ENCODE peak calls at places on chromosomes 1 and 21, in nine cellular contexts. L, R, G, N, Y, V, C, M and D are unnamed samples.

GRCh38 chr1:171655215-171656116 is 3.0 kb upstream of the MYOC start:
- DNase-seq in L (peak), R (peak), G (peak), N (peak), Y (peak), V (peak), C (no peak), M (no peak), D (peak)

GRCh38 chr1:5771788-5772187 is 220.4 kb downstream of the NPHP4 start:
- DNase-seq in L (no peak), R (no peak), G (no peak), N (no peak), Y (no peak), V (no peak), C (no peak), M (no peak), D (no peak)

GRCh38 chr1:224745924-224746323 is 129.8 kb downstream of the CNIH3 start:
- DNase-seq in L (no peak), R (no peak), G (no peak), N (no peak), Y (no peak), V (no peak), C (no peak), M (no peak), D (no peak)

GRCh38 chr1:39082140-39082799 is 56.1 kb downstream of the NDUFS5 start:
- DNase-seq in L (no peak), R (no peak), G (no peak), N (no peak), Y (no peak), V (no peak), C (no peak), M (no peak), D (no peak)

GRCh38 chr1:207181838-207182237 is 77.8 kb downstream of the C4BPA start:
- DNase-seq in L (no peak), R (peak), G (no peak), N (no peak), Y (no peak), V (no peak), C (no peak), M (no peak), D (no peak)

GRCh38 chr1:100700586-100700985 is 19.0 kb upstream of the VCAM1 start:
- DNase-seq in L (no peak), R (no peak), G (no peak), N (peak), Y (no peak), V (no peak), C (no peak), M (no peak), D (no peak)

GRCh38 chr1:153790282-153790995 is 15.2 kb downstream of the SLC27A3 start:
- DNase-seq in L (peak), R (peak), G (no peak), N (peak), Y (peak), V (peak), C (no peak), M (no peak), D (no peak)

GRCh38 chr1:159089184-159089791 is 12.7 kb upstream of the AIM2 start:
- DNase-seq in L (no peak), R (no peak), G (no peak), N (no peak), Y (no peak), V (no peak), C (no peak), M (no peak), D (no peak)

GRCh38 chr1:8974551-8974950 is 28.9 kb downstream of the CA6 start:
- DNase-seq in L (no peak), R (no peak), G (no peak), N (no peak), Y (no peak), V (no peak), C (no peak), M (no peak), D (no peak)

GRCh38 chr1:172380441-172381244 is 39.8 kb upstream of the C1orf105 start:
- DNase-seq in L (no peak), R (peak), G (no peak), N (peak), Y (no peak), V (no peak), C (no peak), M (no peak), D (peak)

GRCh38 chr1:170166518-170167180 is 20.9 kb downstream of the NTMT2 start:
- DNase-seq in L (no peak), R (no peak), G (no peak), N (no peak), Y (no peak), V (no peak), C (no peak), M (no peak), D (no peak)

GRCh38 chr21:38254970-38255369 is 1.8 kb upstream of the KCNJ15 start:
- DNase-seq in L (no peak), R (no peak), G (no peak), N (no peak), Y (no peak), V (no peak), C (no peak), M (no peak), D (no peak)

GRCh38 chr1:75797273-75797588 is 549 bp downstream of the MSH4 start:
- DNase-seq in L (no peak), R (no peak), G (no peak), N (peak), Y (no peak), V (no peak), C (no peak), M (no peak), D (no peak)

GRCh38 chr1:201312298-201312697 is 29.0 kb downstream of the PKP1 start:
- DNase-seq in L (no peak), R (no peak), G (no peak), N (no peak), Y (no peak), V (no peak), C (no peak), M (no peak), D (no peak)

GRCh38 chr1:244341455-244342450 is 110.0 kb downstream of the ADSS2 start:
- DNase-seq in L (no peak), R (peak), G (no peak), N (peak), Y (peak), V (no peak), C (no peak), M (no peak), D (no peak)

GRCh38 chr1:89987170-89987819 is 7.6 kb upstream of the ZNF326 start:
- DNase-seq in L (peak), R (peak), G (no peak), N (peak), Y (peak), V (no peak), C (no peak), M (no peak), D (no peak)

GRCh38 chr1:74731399-74732052 is 1.3 kb downstream of the CRYZ start:
- DNase-seq in L (no peak), R (no peak), G (no peak), N (peak), Y (peak), V (no peak), C (no peak), M (no peak), D (no peak)

GRCh38 chr1:163796394-163796821 is 474.7 kb downstream of the NUF2 start:
- DNase-seq in L (no peak), R (no peak), G (no peak), N (peak), Y (peak), V (no peak), C (no peak), M (no peak), D (no peak)

GRCh38 chr1:223811634-223812101 is 34.1 kb downstream of the TP53BP2 start:
- DNase-seq in L (no peak), R (peak), G (no peak), N (peak), Y (no peak), V (no peak), C (no peak), M (no peak), D (no peak)

GRCh38 chr21:26365849-26366248 is 195.3 kb upstream of the APP start:
- DNase-seq in L (no peak), R (no peak), G (no peak), N (no peak), Y (no peak), V (no peak), C (no peak), M (no peak), D (no peak)

GRCh38 chr1:58818075-58818474 is 34.2 kb upstream of the JUN start:
- DNase-seq in L (no peak), R (peak), G (no peak), N (peak), Y (no peak), V (no peak), C (no peak), M (no peak), D (no peak)

GRCh38 chr1:55146781-55147180 is 68.4 kb downstream of the USP24 start:
- DNase-seq in L (no peak), R (peak), G (no peak), N (no peak), Y (no peak), V (no peak), C (no peak), M (no peak), D (no peak)

GRCh38 chr1:79603862-79604261 is 597.3 kb upstream of the ADGRL4 start:
- DNase-seq in L (no peak), R (peak), G (no peak), N (peak), Y (peak), V (no peak), C (no peak), M (no peak), D (no peak)

GRCh38 chr21:32378956-32379355 is 13.9 kb downstream of the URB1 start:
- DNase-seq in L (no peak), R (no peak), G (no peak), N (no peak), Y (no peak), V (peak), C (no peak), M (no peak), D (peak)

GRCh38 chr1:244077473-244078220 is 26.6 kb downstream of the ZBTB18 start:
- DNase-seq in L (no peak), R (no peak), G (no peak), N (peak), Y (no peak), V (no peak), C (no peak), M (no peak), D (no peak)

GRCh38 chr1:99557556-99558256 is 88.2 kb upstream of the PALMD start:
- DNase-seq in L (no peak), R (peak), G (no peak), N (peak), Y (no peak), V (no peak), C (no peak), M (no peak), D (no peak)

GRCh38 chr1:167926486-167926997 is 9.9 kb upstream of the DCAF6 start:
- DNase-seq in L (no peak), R (no peak), G (no peak), N (no peak), Y (peak), V (no peak), C (no peak), M (no peak), D (no peak)

GRCh38 chr1:246107516-246108277 is 399.4 kb downstream of the SMYD3 start:
- DNase-seq in L (no peak), R (peak), G (no peak), N (peak), Y (no peak), V (no peak), C (no peak), M (no peak), D (no peak)

GRCh38 chr1:246020231-246020954 is 486.7 kb downstream of the SMYD3 start:
- DNase-seq in L (no peak), R (peak), G (no peak), N (no peak), Y (no peak), V (no peak), C (no peak), M (no peak), D (no peak)

GRCh38 chr1:94025383-94026340 is 95.3 kb downstream of the ABCA4 start:
- DNase-seq in L (no peak), R (peak), G (no peak), N (peak), Y (peak), V (no peak), C (no peak), M (no peak), D (no peak)

GRCh38 chr1:44608141-44608540 is 66.1 kb downstream of the TMEM53 start:
- DNase-seq in L (no peak), R (no peak), G (no peak), N (no peak), Y (no peak), V (no peak), C (no peak), M (no peak), D (no peak)

GRCh38 chr1:91502138-91502881 is 1.7 kb downstream of the CDC7 start:
- DNase-seq in L (no peak), R (no peak), G (no peak), N (no peak), Y (no peak), V (no peak), C (no peak), M (no peak), D (no peak)
- H3K27ac ChIP-seq in L (no peak), R (peak), G (no peak), N (peak), Y (peak), V (no peak), C (no peak), M (no peak), D (no peak)

GRCh38 chr1:28506907-28507246 is 1.0 kb downstream of the RCC1 start:
- DNase-seq in L (no peak), R (no peak), G (no peak), N (no peak), Y (no peak), V (no peak), C (no peak), M (no peak), D (no peak)

GRCh38 chr1:28507646-28508434 is 2.0 kb downstream of the RCC1 start:
- DNase-seq in L (no peak), R (peak), G (no peak), N (no peak), Y (no peak), V (no peak), C (no peak), M (no peak), D (no peak)

GRCh38 chr1:28507247-28507645 is 1.4 kb downstream of the RCC1 start:
- DNase-seq in L (no peak), R (peak), G (no peak), N (no peak), Y (no peak), V (no peak), C (no peak), M (no peak), D (no peak)

GRCh38 chr1:28509705-28510349 is 4.0 kb downstream of the RCC1 start:
- DNase-seq in L (no peak), R (peak), G (no peak), N (peak), Y (no peak), V (no peak), C (no peak), M (no peak), D (no peak)

GRCh38 chr1:28508435-28508754 is 2.6 kb downstream of the RCC1 start:
- DNase-seq in L (no peak), R (peak), G (no peak), N (no peak), Y (no peak), V (no peak), C (no peak), M (no peak), D (no peak)
- H3K4me3 ChIP-seq in L (no peak), R (no peak), G (peak), N (peak), Y (peak), V (peak), C (peak), M (peak), D (peak)

GRCh38 chr1:37461698-37462436 is 12.5 kb upstream of the ZC3H12A start:
- DNase-seq in L (no peak), R (no peak), G (no peak), N (no peak), Y (no peak), V (no peak), C (no peak), M (no peak), D (no peak)

GRCh38 chr1:37455516-37455915 is 18.9 kb upstream of the ZC3H12A start:
- DNase-seq in L (no peak), R (no peak), G (no peak), N (no peak), Y (no peak), V (no peak), C (no peak), M (no peak), D (no peak)

GRCh38 chr1:37456614-37457013 is 17.8 kb upstream of the ZC3H12A start:
- DNase-seq in L (no peak), R (no peak), G (no peak), N (no peak), Y (no peak), V (no peak), C (no peak), M (no peak), D (no peak)

GRCh38 chr1:37453647-37454046 is 20.7 kb upstream of the ZC3H12A start:
- DNase-seq in L (no peak), R (no peak), G (no peak), N (no peak), Y (no peak), V (no peak), C (no peak), M (no peak), D (no peak)

GRCh38 chr1:37458551-37458950 is 15.8 kb upstream of the ZC3H12A start:
- DNase-seq in L (no peak), R (no peak), G (no peak), N (no peak), Y (no peak), V (no peak), C (no peak), M (no peak), D (no peak)
- TF ChIP-seq CTCF in L (no peak), R (no peak), G (no peak), N (no peak), Y (no peak), V (no peak), C (no peak), M (no peak), D (no peak)

DNA sequence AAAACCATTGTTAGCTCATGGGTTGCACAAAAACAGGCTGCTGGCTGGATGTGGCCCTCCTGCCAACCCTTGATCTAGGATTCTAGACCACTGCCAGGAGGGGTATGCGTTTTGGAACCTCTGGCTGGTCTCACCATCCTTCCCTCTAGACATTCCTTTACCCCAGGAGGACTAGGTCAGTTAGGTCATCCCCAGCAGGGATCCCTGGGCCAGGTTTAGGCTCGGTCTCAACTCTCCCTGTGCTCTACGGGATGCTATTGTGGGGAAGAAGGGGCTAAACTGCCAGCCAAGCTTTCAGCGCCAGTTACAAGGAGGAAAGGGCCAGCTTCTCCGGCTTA is 22.7 kb downstream of the SLC2A1 start:
- DNase-seq in L (no peak), R (no peak), G (no peak), N (no peak), Y (no peak), V (no peak), C (no peak), M (peak), D (no peak)
- H3K27ac ChIP-seq in L (peak), R (peak), G (no peak), N (peak), Y (peak), V (no peak), C (peak), M (peak), D (peak)

GRCh38 chr1:160403244-160403643 is 2.9 kb downstream of the VANGL2 start:
- DNase-seq in L (no peak), R (peak), G (no peak), N (no peak), Y (peak), V (no peak), C (no peak), M (no peak), D (no peak)
- H3K4me3 ChIP-seq in L (no peak), R (no peak), G (no peak), N (no peak), Y (no peak), V (no peak), C (no peak), M (no peak), D (no peak)

GRCh38 chr1:31977361-31978131 is 36.1 kb upstream of the KHDRBS1 start:
- DNase-seq in L (no peak), R (peak), G (no peak), N (no peak), Y (peak), V (peak), C (no peak), M (no peak), D (no peak)
- TF ChIP-seq CTCF in L (no peak), R (peak), G (no peak), N (peak), Y (peak), V (peak), C (peak), M (no peak), D (no peak)

GRCh38 chr21:42514883-42515228 is 1.2 kb downstream of the SLC37A1 start:
- DNase-seq in L (no peak), R (no peak), G (no peak), N (no peak), Y (no peak), V (no peak), C (no peak), M (no peak), D (no peak)
- H3K27ac ChIP-seq in L (no peak), R (no peak), G (peak), N (no peak), Y (peak), V (peak), C (no peak), M (peak), D (no peak)

DNA sequence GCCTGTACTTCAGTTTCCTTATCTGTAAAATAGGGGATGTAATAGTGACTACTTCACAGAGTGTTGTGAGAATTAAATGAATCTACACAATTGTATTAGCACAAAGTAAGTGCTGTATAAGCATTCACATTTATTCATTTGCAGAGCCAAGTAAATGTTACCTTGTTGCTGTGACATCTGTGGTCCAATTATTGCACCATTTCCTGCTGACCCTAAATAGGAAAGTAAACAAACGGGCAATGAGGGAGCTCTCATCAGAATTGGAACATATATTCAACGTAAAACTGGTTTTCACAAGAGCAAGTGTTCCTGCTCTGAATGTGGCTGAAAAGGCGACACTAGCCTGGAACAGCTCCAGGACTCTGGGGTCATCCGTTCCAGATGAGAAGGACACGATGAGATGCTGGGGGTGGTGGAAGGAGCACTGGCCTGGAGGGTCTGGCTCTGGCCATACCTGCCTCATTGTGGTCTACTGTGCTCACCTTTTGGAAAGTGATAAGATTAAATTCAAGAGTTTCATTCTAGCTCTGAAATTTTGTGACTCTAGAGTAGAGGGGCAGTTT is 34.5 kb downstream of the PROX1 start:
- DNase-seq in L (no peak), R (no peak), G (no peak), N (no peak), Y (no peak), V (no peak), C (no peak), M (no peak), D (no peak)
- H3K4me3 ChIP-seq in L (no peak), R (no peak), G (no peak), N (no peak), Y (no peak), V (no peak), C (no peak), M (no peak), D (no peak)